ENCODE peak calls at places on chromosomes 5 and 9, in ten cellular contexts. One of them, this sample, is unnamed.

GRCh38 chr9:69149321-69149807 is 24.7 kb upstream of the TJP2 start:
- DNase-seq in retinal pigment epithelial cell: no peak
- DNase-seq in small intestine: no peak
- DNase-seq in bronchial epithelial cell: peak; percentile 58
- DNase-seq in brain microvascular endothelial cell: peak; percentile 79
- DNase-seq in choroid plexus epithelial cell: peak; percentile 94
- DNase-seq in astrocyte of the spinal cord: peak; percentile 72
- DNase-seq in cardiac muscle cell: peak; percentile 40
- DNase-seq in PC-9: no peak
- DNase-seq in CD4-positive, alpha-beta memory T cell: no peak
- DNase-seq in this sample: no peak

GRCh38 chr9:15289590-15289989 is 17.4 kb downstream of the TTC39B start:
- DNase-seq in retinal pigment epithelial cell: no peak
- DNase-seq in small intestine: no peak
- DNase-seq in bronchial epithelial cell: no peak
- DNase-seq in brain microvascular endothelial cell: no peak
- DNase-seq in choroid plexus epithelial cell: no peak
- DNase-seq in astrocyte of the spinal cord: no peak
- DNase-seq in cardiac muscle cell: no peak
- DNase-seq in PC-9: no peak
- DNase-seq in CD4-positive, alpha-beta memory T cell: no peak
- DNase-seq in this sample: no peak

GRCh38 chr9:87076825-87077224 is 129.5 kb upstream of the GAS1 start:
- DNase-seq in retinal pigment epithelial cell: no peak
- DNase-seq in small intestine: no peak
- DNase-seq in bronchial epithelial cell: peak; percentile 22
- DNase-seq in brain microvascular endothelial cell: no peak
- DNase-seq in choroid plexus epithelial cell: peak; percentile 39
- DNase-seq in astrocyte of the spinal cord: no peak
- DNase-seq in cardiac muscle cell: no peak
- DNase-seq in PC-9: no peak
- DNase-seq in CD4-positive, alpha-beta memory T cell: no peak
- DNase-seq in this sample: no peak

GRCh38 chr9:98172604-98173003 is 19.8 kb downstream of the CORO2A start:
- DNase-seq in retinal pigment epithelial cell: no peak
- DNase-seq in small intestine: no peak
- DNase-seq in bronchial epithelial cell: no peak
- DNase-seq in brain microvascular endothelial cell: no peak
- DNase-seq in choroid plexus epithelial cell: no peak
- DNase-seq in astrocyte of the spinal cord: peak; percentile 4
- DNase-seq in cardiac muscle cell: peak; percentile 39
- DNase-seq in PC-9: peak; percentile 93
- DNase-seq in CD4-positive, alpha-beta memory T cell: no peak
- DNase-seq in this sample: no peak

GRCh38 chr5:939368-939767 is 46.7 kb downstream of the TRIP13 start:
- DNase-seq in retinal pigment epithelial cell: no peak
- DNase-seq in small intestine: no peak
- DNase-seq in bronchial epithelial cell: no peak
- DNase-seq in brain microvascular endothelial cell: no peak
- DNase-seq in choroid plexus epithelial cell: no peak
- DNase-seq in astrocyte of the spinal cord: no peak
- DNase-seq in cardiac muscle cell: no peak
- DNase-seq in PC-9: no peak
- DNase-seq in CD4-positive, alpha-beta memory T cell: no peak
- DNase-seq in this sample: peak; percentile 36

GRCh38 chr5:59128646-59129290 is 545.9 kb downstream of the RAB3C start:
- DNase-seq in retinal pigment epithelial cell: no peak
- DNase-seq in small intestine: no peak
- DNase-seq in bronchial epithelial cell: no peak
- DNase-seq in brain microvascular endothelial cell: no peak
- DNase-seq in choroid plexus epithelial cell: peak; percentile 25
- DNase-seq in astrocyte of the spinal cord: no peak
- DNase-seq in cardiac muscle cell: no peak
- DNase-seq in PC-9: no peak
- DNase-seq in CD4-positive, alpha-beta memory T cell: no peak
- DNase-seq in this sample: no peak

GRCh38 chr5:124651663-124652513 is 94.6 kb downstream of the ZNF608 start:
- DNase-seq in retinal pigment epithelial cell: peak; percentile 29
- DNase-seq in small intestine: peak; percentile 90
- DNase-seq in bronchial epithelial cell: peak; percentile 60
- DNase-seq in brain microvascular endothelial cell: peak; percentile 77
- DNase-seq in choroid plexus epithelial cell: peak; percentile 85
- DNase-seq in astrocyte of the spinal cord: peak; percentile 64
- DNase-seq in cardiac muscle cell: peak; percentile 89
- DNase-seq in PC-9: peak; percentile 38
- DNase-seq in CD4-positive, alpha-beta memory T cell: peak; percentile 5
- DNase-seq in this sample: peak; percentile 85

GRCh38 chr9:14170973-14171596 is 142.9 kb downstream of the NFIB start:
- DNase-seq in retinal pigment epithelial cell: peak; percentile 50
- DNase-seq in small intestine: no peak
- DNase-seq in bronchial epithelial cell: peak; percentile 92
- DNase-seq in brain microvascular endothelial cell: peak; percentile 53
- DNase-seq in choroid plexus epithelial cell: peak; percentile 86
- DNase-seq in astrocyte of the spinal cord: peak; percentile 67
- DNase-seq in cardiac muscle cell: no peak
- DNase-seq in PC-9: peak; percentile 68
- DNase-seq in CD4-positive, alpha-beta memory T cell: no peak
- DNase-seq in this sample: no peak

GRCh38 chr5:158026248-158027031 is 167.5 kb upstream of the CLINT1 start:
- DNase-seq in retinal pigment epithelial cell: no peak
- DNase-seq in small intestine: no peak
- DNase-seq in bronchial epithelial cell: no peak
- DNase-seq in brain microvascular endothelial cell: no peak
- DNase-seq in choroid plexus epithelial cell: no peak
- DNase-seq in astrocyte of the spinal cord: no peak
- DNase-seq in cardiac muscle cell: no peak
- DNase-seq in PC-9: no peak
- DNase-seq in CD4-positive, alpha-beta memory T cell: no peak
- DNase-seq in this sample: no peak

GRCh38 chr5:142938201-142938600 is 168.0 kb downstream of the ARHGAP26 start:
- DNase-seq in retinal pigment epithelial cell: no peak
- DNase-seq in small intestine: no peak
- DNase-seq in bronchial epithelial cell: no peak
- DNase-seq in brain microvascular endothelial cell: no peak
- DNase-seq in choroid plexus epithelial cell: no peak
- DNase-seq in astrocyte of the spinal cord: no peak
- DNase-seq in cardiac muscle cell: no peak
- DNase-seq in PC-9: no peak
- DNase-seq in CD4-positive, alpha-beta memory T cell: no peak
- DNase-seq in this sample: no peak

DNA sequence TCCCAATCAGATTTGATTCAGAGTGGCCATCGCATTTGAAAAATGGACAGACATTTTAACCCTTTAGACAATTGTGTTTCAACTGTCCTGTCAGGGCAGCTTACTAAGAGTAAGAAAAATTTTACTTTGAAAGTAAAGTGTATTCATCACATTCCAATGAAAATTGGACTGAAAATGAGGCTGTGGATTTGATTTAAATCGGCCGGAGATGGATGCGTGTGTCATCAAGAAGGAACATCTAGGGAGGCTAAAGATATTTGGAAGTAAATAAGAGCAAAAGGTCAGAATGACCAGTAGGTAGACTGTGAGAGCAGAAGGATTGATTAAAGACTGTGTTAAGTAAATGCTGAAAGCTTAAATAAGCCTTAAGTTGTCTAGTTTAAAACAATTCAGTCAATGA is 1.5 kb downstream of the ZCCHC7 start:
- DNase-seq in retinal pigment epithelial cell: no peak
- DNase-seq in small intestine: no peak
- DNase-seq in bronchial epithelial cell: no peak
- DNase-seq in brain microvascular endothelial cell: no peak
- DNase-seq in choroid plexus epithelial cell: no peak
- DNase-seq in astrocyte of the spinal cord: no peak
- DNase-seq in cardiac muscle cell: no peak
- DNase-seq in PC-9: no peak
- DNase-seq in CD4-positive, alpha-beta memory T cell: no peak
- DNase-seq in this sample: no peak
- H3K4me3 ChIP-seq in retinal pigment epithelial cell: peak overlapping the region; percentile 86
- H3K4me3 ChIP-seq in small intestine: no peak overlapping the region
- H3K4me3 ChIP-seq in bronchial epithelial cell: no peak overlapping the region
- H3K4me3 ChIP-seq in brain microvascular endothelial cell: peak overlapping the region; percentile 83
- H3K4me3 ChIP-seq in choroid plexus epithelial cell: peak overlapping the region; percentile 82
- H3K4me3 ChIP-seq in astrocyte of the spinal cord: peak overlapping the region; percentile 76
- H3K4me3 ChIP-seq in cardiac muscle cell: peak overlapping the region; percentile 76
- H3K4me3 ChIP-seq in PC-9: peak overlapping the region; percentile 92
- H3K4me3 ChIP-seq in CD4-positive, alpha-beta memory T cell: no peak overlapping the region
- H3K4me3 ChIP-seq in this sample: peak overlapping the region; percentile 82

DNA sequence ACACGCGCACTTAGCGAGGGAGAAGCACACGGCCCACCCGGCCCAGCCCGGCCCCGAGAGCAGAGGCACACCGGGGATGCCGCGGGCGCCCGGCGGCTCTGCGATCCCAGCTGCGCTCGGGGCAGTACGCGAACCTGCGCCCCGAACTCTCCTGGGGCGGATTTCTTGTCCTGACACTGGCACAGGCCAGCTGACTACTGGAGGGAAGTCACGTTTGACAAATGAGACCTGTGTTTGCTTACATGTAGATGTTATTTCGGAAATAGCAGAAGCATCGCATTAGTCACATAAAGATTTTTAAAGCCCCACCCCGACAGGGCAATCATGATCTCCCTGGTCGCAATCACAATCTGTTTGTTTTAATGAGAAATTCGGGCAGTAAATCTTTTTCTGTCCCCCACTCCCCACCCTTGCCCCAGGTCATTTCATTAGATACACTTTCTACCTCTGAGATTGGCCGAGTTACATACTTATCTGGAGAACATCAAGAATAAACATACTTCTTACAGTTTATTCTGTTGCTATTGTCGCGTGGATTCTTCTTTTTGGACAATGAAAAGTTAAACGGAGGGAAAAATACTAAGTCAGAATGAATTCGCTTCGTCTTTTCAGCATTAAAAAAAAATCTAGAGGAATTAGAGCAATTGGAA is 518.9 kb downstream of the CTNND2 start:
- DNase-seq in retinal pigment epithelial cell: no peak
- DNase-seq in small intestine: no peak
- DNase-seq in bronchial epithelial cell: no peak
- DNase-seq in brain microvascular endothelial cell: no peak
- DNase-seq in choroid plexus epithelial cell: no peak
- DNase-seq in astrocyte of the spinal cord: no peak
- DNase-seq in cardiac muscle cell: no peak
- DNase-seq in PC-9: no peak
- DNase-seq in CD4-positive, alpha-beta memory T cell: no peak
- DNase-seq in this sample: no peak
- H3K4me3 ChIP-seq in retinal pigment epithelial cell: peak overlapping the region; percentile 37
- H3K4me3 ChIP-seq in small intestine: no peak overlapping the region
- H3K4me3 ChIP-seq in bronchial epithelial cell: no peak overlapping the region
- H3K4me3 ChIP-seq in brain microvascular endothelial cell: peak overlapping the region; percentile 10
- H3K4me3 ChIP-seq in choroid plexus epithelial cell: no peak overlapping the region
- H3K4me3 ChIP-seq in astrocyte of the spinal cord: peak overlapping the region; percentile 37
- H3K4me3 ChIP-seq in cardiac muscle cell: peak overlapping the region; percentile 34
- H3K4me3 ChIP-seq in PC-9: no peak overlapping the region
- H3K4me3 ChIP-seq in CD4-positive, alpha-beta memory T cell: no peak overlapping the region
- H3K4me3 ChIP-seq in this sample: no peak overlapping the region

DNA sequence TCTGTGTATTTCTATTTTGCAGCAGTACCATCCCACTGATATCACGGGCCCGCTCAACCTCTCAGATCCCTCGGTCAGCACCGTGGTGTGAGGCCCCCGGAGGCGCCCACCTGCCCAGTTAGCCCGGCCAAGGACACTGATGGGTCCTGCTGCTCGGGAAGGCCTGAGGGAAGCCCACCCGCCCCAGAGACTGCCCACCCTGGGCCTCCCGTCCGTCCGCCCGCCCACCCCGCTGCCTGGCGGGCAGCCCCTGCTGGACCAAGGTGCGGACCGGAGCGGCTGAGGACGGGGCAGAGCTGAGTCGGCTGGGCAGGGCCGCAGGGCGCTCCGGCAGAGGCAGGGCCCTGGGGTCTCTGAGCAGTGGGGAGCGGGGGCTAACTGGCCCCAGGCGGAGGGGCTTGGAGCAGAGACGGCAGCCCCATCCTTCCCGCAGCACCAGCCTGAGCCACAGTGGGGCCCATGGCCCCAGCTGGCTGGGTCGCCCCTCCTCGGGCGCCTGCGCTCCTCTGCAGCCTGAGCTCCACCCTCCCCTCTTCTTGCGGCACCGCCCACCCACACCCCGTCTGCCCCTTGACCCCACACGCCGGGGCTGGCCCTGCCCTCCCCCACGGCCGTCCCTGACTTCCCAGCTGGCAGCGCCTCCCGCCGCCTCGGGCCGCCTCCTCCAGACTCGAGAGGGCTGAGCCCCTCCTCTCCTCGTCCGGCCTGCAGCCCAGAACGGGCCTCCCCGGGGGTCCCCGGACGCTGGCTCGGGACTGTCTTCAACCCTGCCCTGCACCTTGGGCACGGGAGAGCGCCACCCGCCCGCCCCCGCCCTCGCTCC is 1.9 kb downstream of the LRRC26 start:
- DNase-seq in retinal pigment epithelial cell: no peak
- DNase-seq in small intestine: peak; percentile 78
- DNase-seq in bronchial epithelial cell: no peak
- DNase-seq in brain microvascular endothelial cell: no peak
- DNase-seq in choroid plexus epithelial cell: no peak
- DNase-seq in astrocyte of the spinal cord: no peak
- DNase-seq in cardiac muscle cell: peak; percentile 19
- DNase-seq in PC-9: no peak
- DNase-seq in CD4-positive, alpha-beta memory T cell: no peak
- DNase-seq in this sample: no peak
- H3K4me3 ChIP-seq in retinal pigment epithelial cell: no peak overlapping the region
- H3K4me3 ChIP-seq in small intestine: no peak overlapping the region
- H3K4me3 ChIP-seq in bronchial epithelial cell: peak overlapping the region; percentile 18
- H3K4me3 ChIP-seq in brain microvascular endothelial cell: no peak overlapping the region
- H3K4me3 ChIP-seq in choroid plexus epithelial cell: no peak overlapping the region
- H3K4me3 ChIP-seq in astrocyte of the spinal cord: no peak overlapping the region
- H3K4me3 ChIP-seq in cardiac muscle cell: peak overlapping the region; percentile 28
- H3K4me3 ChIP-seq in PC-9: peak overlapping the region; percentile 75
- H3K4me3 ChIP-seq in CD4-positive, alpha-beta memory T cell: no peak overlapping the region
- H3K4me3 ChIP-seq in this sample: peak overlapping the region; percentile 11

DNA sequence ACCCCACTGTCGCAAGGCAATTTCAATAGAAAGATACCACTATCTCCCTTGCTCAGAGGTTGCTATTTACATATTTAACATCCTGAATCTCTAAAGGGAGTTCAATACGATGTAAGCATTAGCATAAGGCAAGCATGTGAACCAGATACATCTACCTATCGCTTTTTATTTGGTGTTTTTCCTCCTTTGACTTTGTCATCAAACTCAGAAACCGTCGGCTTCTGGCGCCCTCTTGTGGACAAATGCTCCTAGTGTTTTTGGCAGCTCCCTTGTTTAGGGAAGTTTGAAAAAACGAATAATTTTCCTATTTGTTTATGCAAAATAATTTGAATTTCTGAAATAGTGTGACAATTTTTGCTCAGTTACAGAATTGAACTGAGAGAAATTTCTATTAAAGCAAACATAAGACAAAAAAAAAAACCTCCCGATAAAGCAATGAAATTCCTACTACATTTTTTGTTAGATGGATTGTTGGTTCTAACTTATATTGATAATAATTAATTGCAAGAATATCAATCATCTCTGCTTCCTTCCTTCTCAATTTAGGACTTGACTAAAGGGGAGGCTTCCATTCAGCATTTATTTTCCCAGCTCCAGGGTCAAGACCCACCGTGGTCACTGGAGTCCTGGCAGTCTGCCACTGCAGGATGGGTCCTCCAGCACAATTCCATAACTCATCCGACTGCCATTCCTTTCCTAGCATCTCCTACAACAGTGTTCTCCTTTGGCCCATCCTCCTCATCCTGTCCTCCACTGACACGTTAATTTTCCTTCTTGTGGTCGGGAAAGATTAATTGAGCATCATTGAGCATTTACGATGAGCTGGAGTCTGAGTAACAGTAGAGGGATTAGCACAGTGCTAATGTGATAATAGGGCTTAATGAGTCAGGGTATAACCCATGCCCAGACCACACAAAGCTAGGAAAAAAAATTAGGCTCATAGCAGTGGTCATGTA is 131.8 kb upstream of the CHD1 start:
- DNase-seq in retinal pigment epithelial cell: peak; percentile 85
- DNase-seq in small intestine: peak; percentile 82
- DNase-seq in bronchial epithelial cell: peak; percentile 75
- DNase-seq in brain microvascular endothelial cell: peak; percentile 72
- DNase-seq in choroid plexus epithelial cell: peak; percentile 83
- DNase-seq in astrocyte of the spinal cord: peak; percentile 73
- DNase-seq in cardiac muscle cell: peak; percentile 74
- DNase-seq in PC-9: peak; percentile 58
- DNase-seq in CD4-positive, alpha-beta memory T cell: peak; percentile 83
- DNase-seq in this sample: no peak
- H3K4me3 ChIP-seq in retinal pigment epithelial cell: no peak overlapping the region
- H3K4me3 ChIP-seq in small intestine: no peak overlapping the region
- H3K4me3 ChIP-seq in bronchial epithelial cell: no peak overlapping the region
- H3K4me3 ChIP-seq in brain microvascular endothelial cell: no peak overlapping the region
- H3K4me3 ChIP-seq in choroid plexus epithelial cell: no peak overlapping the region
- H3K4me3 ChIP-seq in astrocyte of the spinal cord: no peak overlapping the region
- H3K4me3 ChIP-seq in cardiac muscle cell: no peak overlapping the region
- H3K4me3 ChIP-seq in PC-9: no peak overlapping the region
- H3K4me3 ChIP-seq in CD4-positive, alpha-beta memory T cell: no peak overlapping the region
- H3K4me3 ChIP-seq in this sample: no peak overlapping the region